ENCODE peak calls at places on chromosomes 5 and 9, in four cellular contexts. F is fibroblast of lung; E is fibroblast of the aortic adventitia; X is activated CD8-positive, alpha-beta T cell treated with anti-CD3 and anti-CD28 coated beads for 36 hours. B is an unnamed sample.

GRCh38 chr5:138351517-138351916 is 968 bp upstream of the KDM3B start:
- DNase-seq in F (no peak), E (peak; percentile 55), X (no peak), B (no peak)

GRCh38 chr9:36793277-36793676 is 220.6 kb downstream of the MELK start:
- DNase-seq in F (no peak), E (no peak), X (no peak), B (no peak)

GRCh38 chr9:13033959-13034695 is 245.4 kb downstream of the MPDZ start:
- DNase-seq in F (peak; percentile 76), E (peak; percentile 79), X (peak; percentile 30), B (peak; percentile 70)

GRCh38 chr9:1978941-1979340 is 36.2 kb upstream of the SMARCA2 start:
- DNase-seq in F (peak; percentile 85), E (peak; percentile 71), X (no peak), B (no peak)

GRCh38 chr9:131706608-131706970 is 33.3 kb downstream of the RAPGEF1 start:
- DNase-seq in F (no peak), E (no peak), X (no peak), B (no peak)

GRCh38 chr9:115717298-115717697 is 436.3 kb upstream of the PAPPA start:
- DNase-seq in F (peak; percentile 64), E (peak; percentile 32), X (no peak), B (no peak)

GRCh38 chr9:129270903-129271431 is 92.9 kb upstream of the IER5L start:
- DNase-seq in F (peak; percentile 15), E (peak; percentile 21), X (peak; percentile 61), B (peak; percentile 70)

GRCh38 chr9:114207034-114207815 is 51.9 kb downstream of the COL27A1 start:
- DNase-seq in F (peak; percentile 28), E (no peak), X (no peak), B (no peak)

GRCh38 chr9:103661663-103662062 is 432.4 kb upstream of the SMC2 start:
- DNase-seq in F (no peak), E (no peak), X (no peak), B (no peak)

GRCh38 chr5:121055586-121055985 is 591.5 kb downstream of the PRR16 start:
- DNase-seq in F (no peak), E (no peak), X (no peak), B (no peak)

GRCh38 chr5:142600611-142601360 is 85.1 kb downstream of the FGF1 start:
- DNase-seq in F (peak; percentile 88), E (peak; percentile 71), X (no peak), B (no peak)

GRCh38 chr5:65876970-65877369 is 49.4 kb upstream of the ERBIN start:
- DNase-seq in F (no peak), E (no peak), X (no peak), B (no peak)

GRCh38 chr5:150309101-150309897 is 6.6 kb upstream of the ARSI start:
- DNase-seq in F (no peak), E (no peak), X (no peak), B (no peak)

GRCh38 chr5:52870448-52870847 is 82.7 kb downstream of the ITGA1 start:
- DNase-seq in F (peak; percentile 35), E (no peak), X (no peak), B (no peak)

GRCh38 chr9:11973011-11973410 is 720.2 kb upstream of the TYRP1 start:
- DNase-seq in F (no peak), E (peak; percentile 70), X (no peak), B (no peak)

GRCh38 chr5:80149161-80149609 is 106.7 kb downstream of the SERINC5 start:
- DNase-seq in F (no peak), E (no peak), X (no peak), B (no peak)

GRCh38 chr9:27671591-27671990 is 98.3 kb upstream of the C9orf72 start:
- DNase-seq in F (peak; percentile 2), E (peak; percentile 5), X (no peak), B (no peak)

GRCh38 chr9:116589392-116590354 is 97.4 kb upstream of the TRIM32 start:
- DNase-seq in F (peak; percentile 67), E (peak; percentile 54), X (peak; percentile 48), B (peak; percentile 12)

GRCh38 chr9:128715436-128715750 is 8.5 kb downstream of the ZDHHC12 start:
- DNase-seq in F (no peak), E (no peak), X (no peak), B (no peak)

GRCh38 chr5:16709691-16710420 is 93.1 kb upstream of the RETREG1 start:
- DNase-seq in F (no peak), E (no peak), X (no peak), B (no peak)

GRCh38 chr5:31047007-31047406 is 146.5 kb upstream of the CDH6 start:
- DNase-seq in F (no peak), E (no peak), X (no peak), B (no peak)

GRCh38 chr5:176446884-176447537 is 1.2 kb upstream of the FAF2 start:
- DNase-seq in F (no peak), E (no peak), X (peak; percentile 19), B (peak; percentile 25)

GRCh38 chr5:16245249-16245648 is 65.7 kb upstream of the MARCHF11 start:
- DNase-seq in F (no peak), E (no peak), X (no peak), B (no peak)

GRCh38 chr9:34190996-34191892 is 12.4 kb downstream of the UBAP1 start:
- DNase-seq in F (peak; percentile 39), E (peak; percentile 39), X (no peak), B (no peak)

GRCh38 chr9:93896496-93897033 is 58.6 kb downstream of the BARX1 start:
- DNase-seq in F (no peak), E (no peak), X (no peak), B (no peak)

GRCh38 chr9:137046094-137046787 is at the start of gene NPDC1:
- DNase-seq in F (peak; percentile 60), E (peak; percentile 69), X (peak; percentile 92), B (peak; percentile 97)

GRCh38 chr9:101027733-101028345 is 688 bp upstream of the PLPPR1 start:
- DNase-seq in F (no peak), E (no peak), X (no peak), B (no peak)

GRCh38 chr5:61625682-61626620 is 293.9 kb downstream of the ZSWIM6 start:
- DNase-seq in F (peak; percentile 55), E (peak; percentile 18), X (peak; percentile 46), B (peak; percentile 38)

GRCh38 chr9:111866976-111867375 is 29.6 kb upstream of the UGCG start:
- DNase-seq in F (peak; percentile 54), E (peak; percentile 34), X (no peak), B (no peak)

GRCh38 chr5:137071941-137072340 is 427.2 kb downstream of the SPOCK1 start:
- DNase-seq in F (no peak), E (peak; percentile 79), X (no peak), B (no peak)

GRCh38 chr5:126755593-126755992 is 21.3 kb upstream of the LMNB1 start:
- DNase-seq in F (no peak), E (no peak), X (no peak), B (no peak)

GRCh38 chr5:57598756-57599155 is 116.1 kb upstream of the ACTBL2 start:
- DNase-seq in F (peak; percentile 69), E (peak; percentile 72), X (peak; percentile 5), B (no peak)

DNA sequence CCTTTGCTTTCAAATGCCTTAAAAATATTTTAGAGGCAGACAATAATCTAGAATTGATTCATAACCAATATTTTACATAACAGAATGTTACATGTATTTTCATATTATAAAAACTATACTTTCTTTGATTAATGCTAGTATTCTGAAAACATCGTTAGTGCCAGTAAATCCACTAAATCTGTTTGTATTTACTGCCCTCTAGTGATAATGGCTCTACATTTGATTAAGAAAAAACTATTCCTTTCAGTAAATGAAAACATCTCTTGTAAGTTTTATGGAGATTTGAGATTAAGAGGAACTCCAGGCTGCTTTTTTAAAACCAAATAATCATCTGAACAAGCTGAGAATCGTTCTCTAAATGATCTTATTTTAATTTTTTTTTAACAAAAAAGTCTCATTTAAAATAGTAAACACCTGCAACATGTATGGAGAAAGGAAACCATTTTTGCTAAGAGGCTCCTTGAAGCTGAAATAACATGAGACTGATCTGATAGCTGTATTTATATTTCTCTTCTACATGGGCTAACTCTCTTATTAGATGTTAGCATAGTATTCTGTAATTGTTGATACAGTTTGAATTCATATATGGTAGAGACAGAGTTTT is 424.7 kb downstream of the RAB3C start:
- DNase-seq in F (peak; percentile 66), E (peak; percentile 61), X (no peak), B (peak; percentile 23)
- TF ChIP-seq CTCF in F (no peak), E (peak; percentile 45), X (peak; percentile 28), B (no peak)

DNA sequence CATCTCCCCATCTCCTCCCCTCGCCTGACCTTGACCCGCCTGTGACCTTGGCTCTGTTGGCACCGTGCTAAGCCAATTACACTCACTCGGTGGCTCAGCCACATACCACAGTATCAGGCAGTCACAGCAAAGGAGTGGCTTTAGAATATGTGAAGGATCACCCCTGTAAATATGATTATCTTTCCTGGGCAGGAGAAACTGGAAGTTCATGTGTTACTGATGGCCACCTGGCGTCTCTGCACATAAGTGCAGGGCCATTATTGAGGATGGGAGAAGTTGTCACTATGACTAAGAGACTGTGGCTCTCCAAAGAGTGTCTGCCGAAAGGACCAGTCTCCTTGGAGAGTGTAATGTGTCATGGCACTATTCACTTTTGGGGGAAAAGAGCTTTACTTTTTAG is 116.9 kb upstream of the S1PR3 start:
- DNase-seq in F (no peak), E (no peak), X (no peak), B (no peak)
- TF ChIP-seq CTCF in F (no peak), E (no peak), X (no peak), B (no peak)

GRCh38 chr5:140822281-140822629 is 842 bp downstream of the PCDHA5 start:
- DNase-seq in F (no peak), E (no peak), X (no peak), B (no peak)

GRCh38 chr5:140823475-140823874 is 2.1 kb downstream of the PCDHA5 start:
- DNase-seq in F (no peak), E (no peak), X (no peak), B (no peak)

DNA sequence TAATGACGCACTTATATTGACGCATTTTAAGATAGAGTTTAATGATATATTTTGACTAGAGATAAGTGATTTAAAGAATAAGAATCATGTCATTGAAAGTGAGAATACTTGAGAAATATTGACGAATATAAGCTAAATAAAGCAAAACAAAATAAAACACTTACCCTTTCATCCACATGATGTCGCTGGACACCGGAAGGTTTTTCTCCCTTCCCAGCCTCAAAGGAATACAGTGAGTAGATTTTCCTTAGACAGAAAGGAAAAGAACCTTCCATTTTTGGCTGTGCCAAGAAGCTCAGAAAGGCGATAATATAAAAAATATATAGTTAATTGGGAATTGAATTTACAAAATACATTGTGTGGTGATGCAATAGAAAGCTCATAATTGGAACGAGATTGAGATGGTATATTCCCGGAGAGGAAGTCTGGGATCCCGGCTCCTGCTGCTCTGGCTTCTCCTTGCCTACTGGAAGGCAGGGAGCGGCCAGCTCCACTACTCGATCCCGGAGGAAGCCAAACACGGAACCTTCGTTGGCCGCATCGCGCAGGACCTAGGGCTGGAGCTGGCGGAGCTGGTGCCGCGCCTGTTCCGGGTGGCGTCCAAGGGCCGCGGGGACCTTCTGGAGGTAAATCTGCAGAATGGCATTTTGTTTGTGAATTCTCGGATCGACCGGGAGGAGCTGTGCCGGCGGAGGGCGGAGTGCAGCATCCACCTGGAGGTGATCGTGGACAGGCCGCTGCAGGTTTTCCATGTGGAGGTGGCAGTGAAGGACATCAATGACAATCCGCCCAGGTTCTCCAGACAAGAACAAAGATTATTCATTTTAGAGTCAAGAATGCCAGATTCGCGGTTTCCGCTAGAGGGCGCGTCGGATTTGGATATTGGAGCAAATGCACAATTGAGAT is at the start of gene PCDHA5:
- DNase-seq in F (no peak), E (no peak), X (peak; percentile 58), B (no peak)
- TF ChIP-seq CTCF in F (peak; percentile 36), E (peak; percentile 33), X (no peak), B (peak; percentile 17)

DNA sequence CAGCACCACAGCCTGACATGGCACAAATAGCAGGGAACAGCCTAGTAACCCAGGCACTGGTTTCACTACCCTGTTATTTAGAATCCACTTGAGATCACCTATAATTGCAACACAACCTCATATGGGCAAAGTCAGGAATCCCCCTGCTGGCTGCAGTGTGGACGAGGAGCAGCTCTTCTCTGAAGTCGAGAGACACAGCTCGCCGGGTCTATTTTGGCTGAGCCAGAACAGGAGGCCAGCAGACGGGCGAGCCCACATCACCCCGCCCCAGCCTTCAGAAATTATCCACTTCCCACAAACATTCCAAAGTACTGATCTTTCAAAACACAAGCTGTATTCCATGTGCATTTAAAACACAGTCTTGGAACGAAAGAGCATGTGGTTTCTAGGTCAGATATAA is 179.0 kb downstream of the ROR2 start:
- DNase-seq in F (peak; percentile 96), E (peak; percentile 95), X (no peak), B (no peak)
- TF ChIP-seq CTCF in F (peak; percentile 52), E (peak; percentile 60), X (no peak), B (no peak)